ENCODE peak calls at places on chromosomes 4 and X, in eight cellular contexts. One of them, this sample, is unnamed.

GRCh38 chrX:68832516-68833447 is 4.0 kb downstream of the EFNB1 start:
- DNase-seq in A549: no peak
- DNase-seq in epithelial cell of prostate: no peak
- DNase-seq in GM06990: no peak
- DNase-seq in Kasumi-1: no peak
- DNase-seq in choroid plexus epithelial cell: no peak
- DNase-seq in AML-193: no peak
- DNase-seq in NCI-H774: no peak
- DNase-seq in this sample: no peak

GRCh38 chrX:105715746-105716145 is 106.6 kb upstream of the NRK start:
- DNase-seq in choroid plexus epithelial cell: no peak
- DNase-seq in A549: no peak
- DNase-seq in GM06990: no peak
- DNase-seq in NCI-H774: no peak
- DNase-seq in Kasumi-1: no peak
- DNase-seq in epithelial cell of prostate: no peak
- DNase-seq in AML-193: no peak
- DNase-seq in this sample: no peak

GRCh38 chr4:38925492-38926418 is 58.1 kb downstream of the FAM114A1 start:
- DNase-seq in A549: no peak
- DNase-seq in Kasumi-1: no peak
- DNase-seq in NCI-H774: no peak
- DNase-seq in epithelial cell of prostate: no peak
- DNase-seq in GM06990: no peak
- DNase-seq in choroid plexus epithelial cell: no peak
- DNase-seq in AML-193: no peak
- DNase-seq in this sample: no peak

GRCh38 chr4:56937262-56937661 is 29.6 kb downstream of the REST start:
- DNase-seq in Kasumi-1: no peak
- DNase-seq in A549: no peak
- DNase-seq in epithelial cell of prostate: peak; percentile 68
- DNase-seq in AML-193: no peak
- DNase-seq in choroid plexus epithelial cell: peak; percentile 85
- DNase-seq in GM06990: no peak
- DNase-seq in NCI-H774: no peak
- DNase-seq in this sample: peak; percentile 33

GRCh38 chr4:3791256-3791655 is 25.1 kb downstream of the ADRA2C start:
- DNase-seq in A549: no peak
- DNase-seq in NCI-H774: no peak
- DNase-seq in Kasumi-1: no peak
- DNase-seq in GM06990: no peak
- DNase-seq in epithelial cell of prostate: no peak
- DNase-seq in AML-193: no peak
- DNase-seq in choroid plexus epithelial cell: no peak
- DNase-seq in this sample: no peak

GRCh38 chr4:90127223-90127705 is at the start of gene CCSER1:
- DNase-seq in epithelial cell of prostate: no peak
- DNase-seq in Kasumi-1: peak; percentile 78
- DNase-seq in GM06990: peak; percentile 68
- DNase-seq in AML-193: peak; percentile 56
- DNase-seq in choroid plexus epithelial cell: peak; percentile 27
- DNase-seq in A549: no peak
- DNase-seq in NCI-H774: peak; percentile 39
- DNase-seq in this sample: no peak

GRCh38 chrX:102959471-102959870 is 22.4 kb downstream of the RAB40AL start:
- DNase-seq in AML-193: no peak
- DNase-seq in GM06990: no peak
- DNase-seq in A549: no peak
- DNase-seq in Kasumi-1: no peak
- DNase-seq in NCI-H774: no peak
- DNase-seq in choroid plexus epithelial cell: peak; percentile 14
- DNase-seq in epithelial cell of prostate: no peak
- DNase-seq in this sample: no peak

GRCh38 chr4:152831416-152831815 is 51.7 kb downstream of the ARFIP1 start:
- DNase-seq in choroid plexus epithelial cell: no peak
- DNase-seq in NCI-H774: no peak
- DNase-seq in epithelial cell of prostate: no peak
- DNase-seq in Kasumi-1: no peak
- DNase-seq in AML-193: no peak
- DNase-seq in A549: no peak
- DNase-seq in GM06990: no peak
- DNase-seq in this sample: no peak

GRCh38 chr4:25915359-25915716 is 1.3 kb downstream of the SMIM20 start:
- DNase-seq in Kasumi-1: no peak
- DNase-seq in epithelial cell of prostate: no peak
- DNase-seq in AML-193: no peak
- DNase-seq in GM06990: no peak
- DNase-seq in A549: no peak
- DNase-seq in NCI-H774: no peak
- DNase-seq in choroid plexus epithelial cell: peak; percentile 30
- DNase-seq in this sample: no peak

GRCh38 chrX:38668788-38669187 is 107.4 kb downstream of the TSPAN7 start:
- DNase-seq in AML-193: no peak
- DNase-seq in GM06990: no peak
- DNase-seq in Kasumi-1: no peak
- DNase-seq in NCI-H774: no peak
- DNase-seq in epithelial cell of prostate: no peak
- DNase-seq in choroid plexus epithelial cell: no peak
- DNase-seq in A549: no peak
- DNase-seq in this sample: no peak

GRCh38 chr4:7240341-7240740 is 48.0 kb downstream of the SORCS2 start:
- DNase-seq in AML-193: no peak
- DNase-seq in NCI-H774: no peak
- DNase-seq in Kasumi-1: no peak
- DNase-seq in choroid plexus epithelial cell: no peak
- DNase-seq in A549: no peak
- DNase-seq in GM06990: no peak
- DNase-seq in epithelial cell of prostate: no peak
- DNase-seq in this sample: no peak

GRCh38 chr4:8534129-8534528 is 46.1 kb upstream of the GPR78 start:
- DNase-seq in epithelial cell of prostate: peak; percentile 93
- DNase-seq in Kasumi-1: no peak
- DNase-seq in A549: no peak
- DNase-seq in AML-193: no peak
- DNase-seq in NCI-H774: no peak
- DNase-seq in GM06990: peak; percentile 67
- DNase-seq in choroid plexus epithelial cell: peak; percentile 92
- DNase-seq in this sample: no peak

GRCh38 chr4:87530868-87531267 is 1.7 kb upstream of the SPARCL1 start:
- DNase-seq in Kasumi-1: no peak
- DNase-seq in GM06990: no peak
- DNase-seq in A549: no peak
- DNase-seq in choroid plexus epithelial cell: peak; percentile 22
- DNase-seq in AML-193: no peak
- DNase-seq in epithelial cell of prostate: no peak
- DNase-seq in NCI-H774: no peak
- DNase-seq in this sample: no peak

GRCh38 chr4:173420324-173420752 is 21.4 kb upstream of the SCRG1 start:
- DNase-seq in AML-193: peak; percentile 55
- DNase-seq in GM06990: no peak
- DNase-seq in epithelial cell of prostate: no peak
- DNase-seq in choroid plexus epithelial cell: peak; percentile 43
- DNase-seq in A549: no peak
- DNase-seq in NCI-H774: no peak
- DNase-seq in Kasumi-1: peak; percentile 73
- DNase-seq in this sample: no peak

GRCh38 chr4:33357121-33357520 is 2637.0 kb downstream of the PCDH7 start:
- DNase-seq in Kasumi-1: no peak
- DNase-seq in NCI-H774: peak; percentile 17
- DNase-seq in epithelial cell of prostate: no peak
- DNase-seq in GM06990: no peak
- DNase-seq in A549: no peak
- DNase-seq in AML-193: no peak
- DNase-seq in choroid plexus epithelial cell: no peak
- DNase-seq in this sample: no peak

GRCh38 chr4:139668658-139669201 is 3.1 kb downstream of the MGST2 start:
- DNase-seq in GM06990: no peak
- DNase-seq in AML-193: no peak
- DNase-seq in NCI-H774: no peak
- DNase-seq in epithelial cell of prostate: no peak
- DNase-seq in Kasumi-1: no peak
- DNase-seq in A549: no peak
- DNase-seq in choroid plexus epithelial cell: no peak
- DNase-seq in this sample: no peak

GRCh38 chr4:16579866-16580265 is 318.6 kb downstream of the LDB2 start:
- DNase-seq in NCI-H774: no peak
- DNase-seq in A549: no peak
- DNase-seq in choroid plexus epithelial cell: no peak
- DNase-seq in GM06990: no peak
- DNase-seq in AML-193: no peak
- DNase-seq in epithelial cell of prostate: no peak
- DNase-seq in Kasumi-1: no peak
- DNase-seq in this sample: no peak

GRCh38 chrX:43557792-43558191 is 98.3 kb upstream of the MAOA start:
- DNase-seq in A549: peak; percentile 49
- DNase-seq in GM06990: peak; percentile 8
- DNase-seq in Kasumi-1: peak; percentile 22
- DNase-seq in epithelial cell of prostate: no peak
- DNase-seq in choroid plexus epithelial cell: peak; percentile 77
- DNase-seq in NCI-H774: peak; percentile 34
- DNase-seq in AML-193: no peak
- DNase-seq in this sample: peak; percentile 41